ENCODE peak calls at places on chromosomes 16 and 17, in five cellular contexts. E is lung; U is CD8-positive, alpha-beta memory T cell; I is NCI-H510A treated with DMSO at 0.1 percent for 48 hours; N is bronchial epithelial cell. G is an unnamed sample.

GRCh38 chr16:2952679-2953078 is 11.4 kb upstream of the KREMEN2 start:
- DNase-seq in N (no peak), U (no peak), E (no peak), I (no peak), G (no peak)

GRCh38 chr17:50165466-50165865 is 339 bp upstream of the SGCA start:
- DNase-seq in E (no peak), I (no peak), U (no peak), N (no peak), G (no peak)

GRCh38 chr17:73362697-73363096 is 50.9 kb upstream of the CDC42EP4 start:
- DNase-seq in U (no peak), N (no peak), I (no peak), E (no peak), G (no peak)

GRCh38 chr17:78892520-78892919 is 10.5 kb downstream of the CEP295NL start:
- DNase-seq in U (no peak), E (no peak), I (no peak), N (no peak), G (no peak)

GRCh38 chr17:79340771-79341528 is 266.3 kb downstream of the ENGASE start:
- DNase-seq in I (no peak), U (no peak), E (no peak), N (no peak), G (no peak)

GRCh38 chr17:31200287-31200686 is 96.8 kb downstream of the OMG start:
- DNase-seq in I (no peak), U (no peak), E (no peak), N (no peak), G (no peak)

GRCh38 chr17:8087075-8087941 is at the start of gene ALOX12B:
- DNase-seq in U (no peak), E (no peak), N (no peak), I (no peak), G (no peak)

GRCh38 chr16:70712359-70712758 is 26.5 kb upstream of the MTSS2 start:
- DNase-seq in U (no peak), N (no peak), E (no peak), I (no peak), G (no peak)

GRCh38 chr16:2009302-2009711 is 314 bp downstream of the ZNF598 start:
- DNase-seq in N (no peak), U (peak; percentile 26), E (no peak), I (no peak), G (no peak)

GRCh38 chr17:77242118-77242800 is 101.5 kb downstream of the SEC14L1 start:
- DNase-seq in I (peak; percentile 79), E (no peak), N (no peak), U (no peak), G (no peak)

GRCh38 chr17:15955793-15956541 is 11.0 kb downstream of the ADORA2B start:
- DNase-seq in N (no peak), U (no peak), E (no peak), I (no peak), G (no peak)

GRCh38 chr16:3874242-3874641 is 6.3 kb downstream of the CREBBP start:
- DNase-seq in I (no peak), U (no peak), E (no peak), N (no peak), G (no peak)

GRCh38 chr17:348692-349425 is 3.7 kb downstream of the RPH3AL start:
- DNase-seq in E (peak; percentile 63), N (peak; percentile 74), U (no peak), I (no peak), G (no peak)

GRCh38 chr17:68197091-68197996 is 50.5 kb upstream of the AMZ2 start:
- DNase-seq in I (peak; percentile 67), U (peak; percentile 24), N (no peak), E (no peak), G (no peak)

GRCh38 chr16:48105976-48106375 is 49.8 kb downstream of the ABCC12 start:
- DNase-seq in N (no peak), U (no peak), E (no peak), I (no peak), G (no peak)

GRCh38 chr16:80705596-80705995 is 98.8 kb downstream of the CDYL2 start:
- DNase-seq in I (no peak), E (no peak), U (no peak), N (no peak), G (no peak)

GRCh38 chr17:43398724-43399595 is at the start of gene ARL4D:
- DNase-seq in U (peak; percentile 81), I (no peak), N (peak; percentile 47), E (peak; percentile 81), G (peak; percentile 95)

GRCh38 chr16:57284206-57284951 is at the start of gene PLLP:
- DNase-seq in U (peak; percentile 59), E (no peak), N (no peak), I (peak; percentile 25), G (no peak)

GRCh38 chr17:76054112-76054476 is 18.2 kb downstream of the SRP68 start:
- DNase-seq in N (peak; percentile 95), I (no peak), U (no peak), E (no peak), G (no peak)

GRCh38 chr16:67883872-67884261 is 818 bp upstream of the NRN1L start:
- DNase-seq in I (peak; percentile 26), U (peak; percentile 74), N (no peak), E (peak; percentile 63), G (no peak)

GRCh38 chr16:2507052-2507678 is 6.6 kb upstream of the ATP6V0C start:
- DNase-seq in U (no peak), I (no peak), E (no peak), N (no peak), G (no peak)

GRCh38 chr16:62038225-62038624 is 2.0 kb upstream of the CDH8 start:
- DNase-seq in I (no peak), U (no peak), N (peak; percentile 78), E (no peak), G (no peak)

GRCh38 chr17:74527756-74528155 is 3.5 kb downstream of the CD300LB start:
- DNase-seq in N (no peak), E (no peak), U (no peak), I (no peak), G (peak; percentile 72)

GRCh38 chr17:6455321-6455705 is 11.1 kb downstream of the PIMREG start:
- DNase-seq in U (peak; percentile 37), N (no peak), I (peak; percentile 61), E (no peak), G (no peak)

GRCh38 chr17:82232876-82233785 is 4.3 kb downstream of the SLC16A3 start:
- DNase-seq in E (no peak), N (no peak), I (no peak), U (no peak), G (peak; percentile 90)

GRCh38 chr16:7038475-7038874 is 294.2 kb upstream of the RBFOX1 start:
- DNase-seq in I (no peak), N (no peak), E (no peak), U (no peak), G (no peak)

GRCh38 chr16:16064874-16065384 is 115.5 kb downstream of the ABCC1 start:
- DNase-seq in U (no peak), I (no peak), N (no peak), E (no peak), G (no peak)

GRCh38 chr17:48100591-48101011 is 677 bp downstream of the CBX1 start:
- DNase-seq in I (peak; percentile 88), U (no peak), N (peak; percentile 55), E (peak; percentile 59), G (no peak)

GRCh38 chr16:4682616-4683254 is 10.6 kb upstream of the NUDT16L1 start:
- DNase-seq in I (no peak), U (peak; percentile 42), E (peak; percentile 74), N (peak; percentile 30), G (no peak)

GRCh38 chr16:71628810-71629209 is 2.8 kb downstream of the MARVELD3 start:
- DNase-seq in E (no peak), N (peak; percentile 79), U (no peak), I (peak; percentile 51), G (no peak)

GRCh38 chr17:15920758-15921239 is 24.1 kb upstream of the ADORA2B start:
- DNase-seq in N (peak; percentile 82), I (no peak), E (no peak), U (no peak), G (no peak)

G was measured in esophagus muscularis mucosa.